ENCODE peak calls at places on chromosomes 13 and 19, in six cellular contexts. One of them, this sample, is unnamed.

GRCh38 chr19:17841810-17842662 is 5.7 kb downstream of the JAK3 start:
- DNase-seq in HTR-8/SVneo: no peak
- DNase-seq in GM23338: peak; percentile 99
- DNase-seq in ecto neural progenitor cell: peak; percentile 98
- DNase-seq in NT2/D1: peak; percentile 95
- DNase-seq in Calu3: peak; percentile 21
- DNase-seq in this sample: peak; percentile 80

GRCh38 chr13:36347826-36348225 is 1.6 kb upstream of the SPART start:
- DNase-seq in HTR-8/SVneo: no peak
- DNase-seq in GM23338: no peak
- DNase-seq in ecto neural progenitor cell: no peak
- DNase-seq in NT2/D1: no peak
- DNase-seq in Calu3: no peak
- DNase-seq in this sample: no peak

GRCh38 chr13:97273341-97273831 is 51.3 kb downstream of the MBNL2 start:
- DNase-seq in HTR-8/SVneo: no peak
- DNase-seq in GM23338: no peak
- DNase-seq in ecto neural progenitor cell: no peak
- DNase-seq in NT2/D1: no peak
- DNase-seq in Calu3: no peak
- DNase-seq in this sample: no peak

GRCh38 chr19:30666301-30666803 is 294.2 kb downstream of the ZNF536 start:
- DNase-seq in HTR-8/SVneo: peak; percentile 37
- DNase-seq in GM23338: peak; percentile 82
- DNase-seq in ecto neural progenitor cell: peak; percentile 72
- DNase-seq in NT2/D1: peak; percentile 20
- DNase-seq in Calu3: peak; percentile 56
- DNase-seq in this sample: peak; percentile 2

GRCh38 chr13:99018418-99019180 is 40.7 kb upstream of the DOCK9 start:
- DNase-seq in HTR-8/SVneo: no peak
- DNase-seq in GM23338: no peak
- DNase-seq in ecto neural progenitor cell: no peak
- DNase-seq in NT2/D1: no peak
- DNase-seq in Calu3: no peak
- DNase-seq in this sample: peak; percentile 49

GRCh38 chr13:46607768-46608553 is 55.0 kb downstream of the LRCH1 start:
- DNase-seq in HTR-8/SVneo: no peak
- DNase-seq in GM23338: no peak
- DNase-seq in ecto neural progenitor cell: no peak
- DNase-seq in NT2/D1: no peak
- DNase-seq in Calu3: peak; percentile 46
- DNase-seq in this sample: no peak

GRCh38 chr19:49432141-49433073 is 7.2 kb downstream of the GFY start:
- DNase-seq in HTR-8/SVneo: no peak
- DNase-seq in GM23338: peak; percentile 97
- DNase-seq in ecto neural progenitor cell: no peak
- DNase-seq in NT2/D1: no peak
- DNase-seq in Calu3: no peak
- DNase-seq in this sample: no peak

GRCh38 chr19:4083677-4084546 is 17.2 kb upstream of the ZBTB7A start:
- DNase-seq in HTR-8/SVneo: no peak
- DNase-seq in GM23338: peak; percentile 50
- DNase-seq in ecto neural progenitor cell: no peak
- DNase-seq in NT2/D1: no peak
- DNase-seq in Calu3: peak; percentile 66
- DNase-seq in this sample: no peak

GRCh38 chr13:78649997-78650724 is 8.8 kb downstream of the OBI1 start:
- DNase-seq in HTR-8/SVneo: no peak
- DNase-seq in GM23338: no peak
- DNase-seq in ecto neural progenitor cell: no peak
- DNase-seq in NT2/D1: no peak
- DNase-seq in Calu3: no peak
- DNase-seq in this sample: no peak

GRCh38 chr13:110491869-110492268 is 69.7 kb downstream of the RAB20 start:
- DNase-seq in HTR-8/SVneo: no peak
- DNase-seq in GM23338: no peak
- DNase-seq in ecto neural progenitor cell: no peak
- DNase-seq in NT2/D1: no peak
- DNase-seq in Calu3: no peak
- DNase-seq in this sample: no peak

GRCh38 chr13:106986687-106987434 is 418.9 kb upstream of the ARGLU1 start:
- DNase-seq in HTR-8/SVneo: no peak
- DNase-seq in GM23338: no peak
- DNase-seq in ecto neural progenitor cell: no peak
- DNase-seq in NT2/D1: no peak
- DNase-seq in Calu3: no peak
- DNase-seq in this sample: peak; percentile 66

GRCh38 chr13:91381371-91381770 is 17.1 kb upstream of the GPC5 start:
- DNase-seq in HTR-8/SVneo: no peak
- DNase-seq in GM23338: no peak
- DNase-seq in ecto neural progenitor cell: no peak
- DNase-seq in NT2/D1: no peak
- DNase-seq in Calu3: no peak
- DNase-seq in this sample: no peak

GRCh38 chr13:106570354-106570822 is 2.5 kb upstream of the ARGLU1 start:
- DNase-seq in HTR-8/SVneo: no peak
- DNase-seq in GM23338: peak; percentile 95
- DNase-seq in ecto neural progenitor cell: peak; percentile 79
- DNase-seq in NT2/D1: no peak
- DNase-seq in Calu3: peak; percentile 73
- DNase-seq in this sample: peak; percentile 92

This sample was measured in amniotic epithelial cell.